ENCODE peak calls at places on chromosomes 12 and 14, in four cellular contexts. P is mesendoderm, N is endothelial cell of umbilical vein, L is mesenchymal stem cell. T is an unnamed sample.

GRCh38 chr12:82529096-82529495 is 157.6 kb upstream of the TMTC2 start:
- DNase-seq in P (no peak), N (no peak), L (peak; percentile 1), T (no peak)

GRCh38 chr12:81080431-81080983 is 2.6 kb downstream of the ACSS3 start:
- DNase-seq in P (peak; percentile 86), N (no peak), L (no peak), T (no peak)

GRCh38 chr12:115147916-115148315 is 463.9 kb upstream of the TBX3 start:
- DNase-seq in P (no peak), N (no peak), L (no peak), T (no peak)

GRCh38 chr14:83870556-83870955 is 1659.4 kb upstream of the FLRT2 start:
- DNase-seq in P (no peak), N (no peak), L (no peak), T (no peak)

GRCh38 chr12:122366685-122367475 is 55.6 kb downstream of the CLIP1 start:
- DNase-seq in P (peak; percentile 98), N (peak; percentile 73), L (peak; percentile 96), T (no peak)

GRCh38 chr12:79174656-79175055 is 310.1 kb downstream of the SYT1 start:
- DNase-seq in P (peak; percentile 41), N (peak; percentile 81), L (peak; percentile 52), T (no peak)

GRCh38 chr12:93777249-93777648 is 100.1 kb downstream of the CRADD start:
- DNase-seq in P (no peak), N (peak; percentile 85), L (peak; percentile 83), T (no peak)

GRCh38 chr12:106249411-106250135 is 1.8 kb upstream of the CKAP4 start:
- DNase-seq in P (no peak), N (no peak), L (no peak), T (no peak)

GRCh38 chr12:81206425-81206824 is 128.5 kb downstream of the ACSS3 start:
- DNase-seq in P (peak; percentile 12), N (no peak), L (no peak), T (peak; percentile 20)

GRCh38 chr12:99339663-99340062 is 307.9 kb upstream of the GARIN6 start:
- DNase-seq in P (no peak), N (no peak), L (no peak), T (no peak)

GRCh38 chr12:12024958-12025682 is 45.6 kb upstream of the BCL2L14 start:
- DNase-seq in P (no peak), N (no peak), L (no peak), T (no peak)

GRCh38 chr14:71852201-71852600 is 80.0 kb upstream of the RGS6 start:
- DNase-seq in P (peak; percentile 82), N (no peak), L (peak; percentile 28), T (peak; percentile 46)

GRCh38 chr14:67738740-67739504 is 37.2 kb downstream of the RDH12 start:
- DNase-seq in P (peak; percentile 3), N (no peak), L (peak; percentile 91), T (no peak)

GRCh38 chr12:67427336-67427735 is 158.2 kb downstream of the CAND1 start:
- DNase-seq in P (no peak), N (no peak), L (no peak), T (no peak)

GRCh38 chr14:80167793-80168448 is 43.4 kb downstream of the DIO2 start:
- DNase-seq in P (no peak), N (no peak), L (no peak), T (no peak)

GRCh38 chr12:11621797-11622423 is 27.6 kb upstream of the ETV6 start:
- DNase-seq in P (peak; percentile 80), N (peak; percentile 24), L (peak; percentile 38), T (no peak)

GRCh38 chr12:126910570-126910969 is 1356.4 kb upstream of the TMEM132C start:
- DNase-seq in P (no peak), N (no peak), L (no peak), T (no peak)

GRCh38 chr14:35940291-35940690 is 114.2 kb downstream of the BRMS1L start:
- DNase-seq in P (no peak), N (no peak), L (peak; percentile 2), T (no peak)

GRCh38 chr12:8638951-8639350 is 23.7 kb downstream of the MFAP5 start:
- DNase-seq in P (no peak), N (no peak), L (no peak), T (no peak)

GRCh38 chr14:36619853-36620252 is 37.4 kb upstream of the NKX2-8 start:
- DNase-seq in P (no peak), N (no peak), L (no peak), T (no peak)

GRCh38 chr12:14267724-14268123 is 97.8 kb upstream of the ATF7IP start:
- DNase-seq in P (no peak), N (no peak), L (no peak), T (no peak)

GRCh38 chr12:81095470-81096232 is 17.8 kb downstream of the ACSS3 start:
- DNase-seq in P (peak; percentile 83), N (no peak), L (peak; percentile 34), T (no peak)

GRCh38 chr12:7609480-7609879 is 56.2 kb downstream of the APOBEC1 start:
- DNase-seq in P (no peak), N (no peak), L (peak; percentile 7), T (no peak)

GRCh38 chr12:116090516-116090915 is 187.0 kb downstream of the MED13L start:
- DNase-seq in P (no peak), N (no peak), L (no peak), T (no peak)

GRCh38 chr12:111170559-111170958 is 198.3 kb downstream of the PHETA1 start:
- DNase-seq in P (no peak), N (no peak), L (no peak), T (no peak)

GRCh38 chr12:96710127-96710745 is 196.8 kb upstream of the NEDD1 start:
- DNase-seq in P (peak; percentile 44), N (no peak), L (no peak), T (peak; percentile 48)

GRCh38 chr14:86935241-86935640 is 1057.7 kb downstream of the GALC start:
- DNase-seq in P (no peak), N (no peak), L (no peak), T (no peak)

GRCh38 chr12:106066051-106066705 is 72.6 kb downstream of the NUAK1 start:
- DNase-seq in P (peak; percentile 22), N (peak; percentile 59), L (no peak), T (no peak)

GRCh38 chr14:63273717-63274673 is 44.7 kb downstream of the GPHB5 start:
- DNase-seq in P (no peak), N (no peak), L (no peak), T (no peak)

DNA sequence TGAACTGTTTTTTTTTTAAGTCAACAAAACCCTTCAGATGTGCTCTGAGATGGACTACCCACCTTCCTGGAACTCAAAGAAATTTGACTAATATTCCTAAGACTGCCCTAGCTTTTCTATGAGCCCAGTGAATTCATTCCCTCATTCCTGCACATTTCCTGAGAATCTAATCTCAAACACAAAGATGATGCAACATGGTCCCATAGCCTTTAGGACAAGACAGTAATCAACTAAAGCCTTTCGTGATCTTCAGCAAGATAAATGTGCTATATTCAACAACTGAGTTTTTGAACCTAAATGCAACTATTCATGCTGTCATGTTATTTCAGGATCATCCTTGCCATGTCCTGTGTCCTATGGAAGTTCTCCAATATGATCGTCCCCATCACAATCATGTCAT is 5.0 kb downstream of the SETD3 start:
- DNase-seq in P (peak; percentile 36), N (no peak), L (no peak), T (no peak)
- H3K9ac ChIP-seq in P (no peak overlapping the region), N (no peak overlapping the region), L (no peak overlapping the region), T (no peak overlapping the region)

GRCh38 chr12:64678248-64678647 is 68.0 kb downstream of the RASSF3 start:
- DNase-seq in P (no peak), N (no peak), L (no peak), T (no peak)

GRCh38 chr12:64679487-64679983 is 69.2 kb downstream of the RASSF3 start:
- DNase-seq in P (no peak), N (peak; percentile 92), L (no peak), T (no peak)

GRCh38 chr12:64681200-64682052 is 71.1 kb downstream of the RASSF3 start:
- DNase-seq in P (no peak), N (peak; percentile 37), L (no peak), T (no peak)

GRCh38 chr12:64680235-64680634 is 69.9 kb downstream of the RASSF3 start:
- DNase-seq in P (no peak), N (no peak), L (no peak), T (no peak)

DNA sequence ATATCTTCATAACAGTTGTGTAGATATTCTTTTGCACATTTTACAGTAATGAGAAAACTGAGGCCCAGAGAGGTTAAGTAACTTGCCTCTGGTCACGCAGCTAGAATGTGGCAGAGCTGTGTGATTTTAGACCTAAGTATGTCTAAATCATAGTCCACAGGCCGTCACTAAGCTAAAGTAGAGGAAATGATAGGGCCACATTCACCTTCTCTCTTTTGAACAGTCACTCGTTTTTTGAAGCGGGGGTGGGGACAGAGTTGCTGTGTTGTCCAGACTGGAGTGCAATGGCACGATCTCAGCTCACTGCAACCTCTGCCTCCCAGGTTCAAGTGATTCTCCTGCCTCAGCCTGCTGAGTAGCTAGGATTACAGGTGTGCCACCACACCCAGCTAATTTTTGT is 68.5 kb downstream of the RASSF3 start:
- DNase-seq in P (no peak), N (no peak), L (no peak), T (no peak)
- H3K4me1 ChIP-seq in P (peaks cover 21% of the 10 kb centered on the region), N (peaks cover 69% of the 10 kb centered on the region), L (peaks cover 13% of the 10 kb centered on the region), T (peaks cover 19% of the 10 kb centered on the region)

DNA sequence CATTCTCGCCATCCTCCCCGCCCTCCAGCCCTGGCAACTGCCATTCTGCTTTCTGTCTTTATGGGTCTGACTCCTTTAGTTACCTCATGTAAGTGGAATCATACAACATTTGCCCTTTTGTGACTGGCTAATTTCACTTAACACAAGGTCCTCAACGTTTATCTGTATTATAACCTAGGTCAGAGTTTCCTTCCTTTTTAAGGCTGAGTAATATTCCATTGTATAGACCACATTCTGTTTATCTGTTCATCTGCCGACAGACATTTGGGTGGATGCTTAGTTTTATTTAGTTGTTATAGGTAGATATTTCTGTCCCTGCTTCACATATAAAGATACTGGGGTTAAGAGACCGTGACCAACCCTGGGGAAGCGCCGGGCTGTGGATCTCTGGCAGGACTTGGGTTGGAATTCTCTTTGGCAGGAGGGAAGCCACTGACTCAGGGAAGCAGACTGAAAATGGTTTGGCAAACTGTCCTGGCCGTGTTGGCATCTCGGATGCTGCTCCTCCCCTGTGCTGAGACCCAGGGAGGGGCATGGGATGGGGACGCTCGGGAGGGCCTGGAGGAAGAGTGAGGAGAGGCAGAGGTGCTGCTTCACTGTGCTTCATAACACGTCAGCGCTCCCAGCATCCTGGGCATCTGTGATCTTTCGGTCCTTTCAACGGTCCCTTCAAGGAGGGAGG is 38.9 kb downstream of the TEAD4 start:
- DNase-seq in P (no peak), N (no peak), L (no peak), T (no peak)
- H3K9ac ChIP-seq in P (no peak overlapping the region), N (no peak overlapping the region), L (peak overlapping the region; percentile 26), T (no peak overlapping the region)

GRCh38 chr14:90547250-90547649 is 150.4 kb downstream of the CALM1 start:
- DNase-seq in P (no peak), N (no peak), L (no peak), T (no peak)

GRCh38 chr14:90545966-90546751 is 149.3 kb downstream of the CALM1 start:
- DNase-seq in P (no peak), N (no peak), L (no peak), T (no peak)

GRCh38 chr14:90545431-90545830 is 148.6 kb downstream of the CALM1 start:
- DNase-seq in P (no peak), N (no peak), L (no peak), T (no peak)

GRCh38 chr14:90547968-90548367 is 151.1 kb downstream of the CALM1 start:
- DNase-seq in P (no peak), N (no peak), L (no peak), T (no peak)

DNA sequence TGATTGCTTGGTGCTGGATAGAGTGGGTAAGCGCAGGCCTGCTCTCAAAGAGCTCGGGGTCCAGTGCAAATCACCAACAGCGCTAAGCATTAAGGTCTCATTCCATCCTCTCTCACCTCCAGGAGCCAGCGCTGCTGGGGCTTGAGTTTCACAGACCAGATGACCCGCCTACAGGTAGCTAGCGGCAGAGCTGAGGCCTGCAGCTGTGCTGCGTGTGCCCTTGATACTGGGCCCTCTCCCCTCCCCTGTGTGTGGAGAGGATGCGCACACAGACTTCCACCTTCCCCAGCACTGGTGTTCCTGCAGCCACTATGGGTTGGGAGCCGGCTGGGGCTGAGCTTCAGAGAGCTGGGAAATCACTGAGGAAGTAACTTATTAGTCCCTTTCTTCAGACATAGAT is 149.9 kb downstream of the CALM1 start:
- DNase-seq in P (no peak), N (no peak), L (no peak), T (no peak)
- H3K4me1 ChIP-seq in P (no peaks in the 10 kb centered on the region), N (no peaks in the 10 kb centered on the region), L (peaks cover 8% of the 10 kb centered on the region), T (peaks cover 12% of the 10 kb centered on the region)